ENCODE peak calls at places on chromosome 15, in seven cellular contexts. H is heart left ventricle, T is IMR-90, R is HCT116, S is breast epithelium, Y is fibroblast of lung, Z is cardiac muscle cell. L is an unnamed sample.

GRCh38 chr15:101308604-101309435 is 13.8 kb upstream of the SNRPA1 start:
- DNase-seq in Y (no peak), H (peak; percentile 3), S (no peak), Z (no peak), R (no peak), T (no peak), L (no peak)

GRCh38 chr15:80207887-80208286 is 44.1 kb downstream of the CTXND1 start:
- DNase-seq in Y (peak; percentile 56), S (no peak), Z (peak; percentile 70), H (no peak), T (no peak), R (no peak), L (no peak)

GRCh38 chr15:64622410-64623260 is 152.8 kb downstream of the RBPMS2 start:
- DNase-seq in Y (no peak), Z (no peak), T (no peak), H (no peak), R (no peak), S (no peak), L (no peak)

GRCh38 chr15:40052604-40053003 is 13.6 kb upstream of the SRP14 start:
- DNase-seq in Z (no peak), Y (no peak), H (no peak), T (no peak), R (no peak), S (no peak), L (no peak)

GRCh38 chr15:85750807-85751730 is 43.7 kb downstream of the KLHL25 start:
- DNase-seq in T (no peak), R (no peak), H (no peak), Z (peak; percentile 52), S (peak; percentile 18), Y (peak; percentile 14), L (peak; percentile 60)

GRCh38 chr15:84911879-84912660 is 27.6 kb downstream of the SLC28A1 start:
- DNase-seq in T (peak; percentile 99), Z (peak; percentile 100), Y (peak; percentile 96), R (peak; percentile 71), S (peak; percentile 89), H (peak; percentile 93), L (peak; percentile 95)

GRCh38 chr15:92018535-92019239 is 165.2 kb downstream of the SLCO3A1 start:
- DNase-seq in Y (no peak), Z (no peak), R (no peak), S (no peak), T (no peak), H (no peak), L (no peak)

GRCh38 chr15:91208366-91208765 is 108.3 kb downstream of the SV2B start:
- DNase-seq in R (no peak), H (no peak), Z (no peak), T (no peak), S (no peak), Y (no peak), L (no peak)

GRCh38 chr15:75449585-75450306 is 1.7 kb downstream of the SIN3A start:
- DNase-seq in H (no peak), Z (no peak), T (no peak), S (no peak), R (no peak), Y (no peak), L (peak; percentile 23)

GRCh38 chr15:51132384-51133139 is 37.9 kb upstream of the TNFAIP8L3 start:
- DNase-seq in T (peak; percentile 96), Z (peak; percentile 95), Y (peak; percentile 98), H (no peak), S (no peak), R (peak; percentile 15), L (peak; percentile 74)

GRCh38 chr15:80317389-80318169 is 65.6 kb upstream of the CTXND1 start:
- DNase-seq in S (peak; percentile 22), R (no peak), H (no peak), Y (peak; percentile 96), Z (peak; percentile 87), T (peak; percentile 98), L (no peak)

GRCh38 chr15:64681424-64682024 is 93.9 kb downstream of the RBPMS2 start:
- DNase-seq in S (no peak), Z (peak; percentile 72), R (peak; percentile 61), T (peak; percentile 65), Y (peak; percentile 67), H (no peak), L (peak; percentile 46)

GRCh38 chr15:63551400-63551799 is 45.8 kb upstream of the FBXL22 start:
- DNase-seq in Y (peak; percentile 78), T (peak; percentile 85), R (no peak), Z (peak; percentile 68), H (no peak), S (no peak), L (no peak)

GRCh38 chr15:29921130-29921601 is 98.9 kb upstream of the TJP1 start:
- DNase-seq in T (no peak), Y (no peak), Z (no peak), R (peak; percentile 59), S (no peak), H (no peak), L (no peak)

GRCh38 chr15:84598250-84598649 is 2.6 kb upstream of the ZSCAN2 start:
- DNase-seq in H (no peak), S (no peak), Y (no peak), Z (no peak), R (no peak), T (peak; percentile 24), L (no peak)

GRCh38 chr15:79615754-79616153 is 183.6 kb downstream of the MINAR1 start:
- DNase-seq in T (no peak), R (no peak), Z (no peak), S (no peak), Y (no peak), H (peak; percentile 25), L (no peak)

GRCh38 chr15:79956354-79956939 is 14.5 kb downstream of the BCL2A1 start:
- DNase-seq in T (no peak), R (no peak), H (no peak), S (no peak), Y (peak; percentile 31), Z (no peak), L (no peak)

GRCh38 chr15:45123397-45123796 is 6.3 kb downstream of the DUOXA1 start:
- DNase-seq in R (no peak), T (no peak), H (no peak), Z (no peak), S (no peak), Y (no peak), L (no peak)
- H3K36me3 ChIP-seq in R (no peaks in the 10 kb centered on the region), T (no peaks in the 10 kb centered on the region), H (no peaks in the 10 kb centered on the region), Z (no peaks in the 10 kb centered on the region), S (no peaks in the 10 kb centered on the region), Y (no peaks in the 10 kb centered on the region), L (no peaks in the 10 kb centered on the region)

GRCh38 chr15:25775317-25775912 is 87.7 kb downstream of the ATP10A start:
- DNase-seq in R (no peak), T (peak; percentile 82), Z (peak; percentile 53), H (peak; percentile 77), Y (peak; percentile 72), S (no peak), L (no peak)
- H3K27ac ChIP-seq in R (no peak overlapping the region), T (peak overlapping the region; percentile 0), Z (no peak overlapping the region), H (no peak overlapping the region), Y (peak overlapping the region; percentile 70), S (no peak overlapping the region), L (no peak overlapping the region)

DNA sequence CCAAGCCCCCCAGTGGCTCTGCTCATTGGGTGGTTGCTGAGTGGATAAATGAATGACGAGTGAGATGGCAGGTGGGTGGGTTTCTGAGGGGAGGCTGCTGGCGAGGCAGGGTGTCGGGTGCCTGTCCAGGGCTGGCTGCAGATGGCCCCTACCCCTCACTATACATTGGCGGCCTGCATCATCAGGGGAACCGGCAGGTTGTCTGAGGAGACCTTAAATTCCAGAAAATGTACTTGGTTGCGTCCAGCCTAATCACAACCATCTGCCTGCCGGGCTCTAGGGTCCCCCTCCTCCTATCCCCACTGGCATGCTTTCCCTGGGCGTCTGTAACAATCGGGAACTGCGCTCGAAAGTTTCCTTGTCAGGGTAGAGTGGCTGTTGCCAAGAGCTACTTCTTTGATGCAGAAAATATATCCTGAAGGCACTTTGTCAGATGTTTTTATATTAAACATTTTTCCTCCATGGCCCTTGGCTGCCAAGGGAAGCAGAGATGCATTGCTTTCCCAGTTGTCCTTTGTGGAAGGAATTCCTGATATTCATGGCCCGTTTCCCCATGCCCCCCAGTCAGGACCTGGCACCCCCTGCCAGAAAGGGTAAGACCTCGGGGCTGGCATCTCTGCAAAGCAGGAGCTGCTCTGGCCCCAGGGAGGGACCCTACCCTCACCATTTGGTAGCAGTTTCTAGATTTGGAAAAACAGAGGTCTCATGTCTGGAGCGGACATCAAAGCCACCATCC is 22.9 kb downstream of the SMAD6 start:
- DNase-seq in T (no peak), R (no peak), S (no peak), Y (no peak), H (no peak), Z (no peak), L (no peak)
- H3K4me1 ChIP-seq in T (peaks cover 23% of the 10 kb centered on the region), R (peaks cover 67% of the 10 kb centered on the region), S (peaks cover 5% of the 10 kb centered on the region), Y (peaks cover 10% of the 10 kb centered on the region), H (no peaks in the 10 kb centered on the region), Z (peaks cover 42% of the 10 kb centered on the region), L (peaks cover 6% of the 10 kb centered on the region)

GRCh38 chr15:61974759-61975158 is 85.5 kb downstream of the VPS13C start:
- DNase-seq in Y (no peak), Z (no peak), H (no peak), R (peak; percentile 8), S (no peak), T (peak; percentile 50), L (no peak)
- H3K36me3 ChIP-seq in Y (peaks cover 2% of the 10 kb centered on the region), Z (peaks cover 44% of the 10 kb centered on the region), H (peaks cover 85% of the 10 kb centered on the region), R (no peaks in the 10 kb centered on the region), S (peaks cover 9% of the 10 kb centered on the region), T (peaks cover 6% of the 10 kb centered on the region), L (peaks cover 3% of the 10 kb centered on the region)

GRCh38 chr15:93111451-93111850 is 22.4 kb upstream of the RGMA start:
- DNase-seq in T (no peak), Y (no peak), Z (no peak), R (no peak), H (no peak), S (no peak), L (no peak)
- H3K27ac ChIP-seq in T (no peak overlapping the region), Y (no peak overlapping the region), Z (no peak overlapping the region), R (no peak overlapping the region), H (no peak overlapping the region), S (no peak overlapping the region), L (no peak overlapping the region)

GRCh38 chr15:44300567-44300966 is 12.0 kb downstream of the GOLM2 start:
- DNase-seq in Y (no peak), H (no peak), S (no peak), T (no peak), R (no peak), Z (no peak), L (no peak)
- H3K4me1 ChIP-seq in Y (peaks cover 7% of the 10 kb centered on the region), H (peaks cover 35% of the 10 kb centered on the region), S (no peaks in the 10 kb centered on the region), T (peaks cover 7% of the 10 kb centered on the region), R (peaks cover 25% of the 10 kb centered on the region), Z (peaks cover 5% of the 10 kb centered on the region), L (no peaks in the 10 kb centered on the region)

DNA sequence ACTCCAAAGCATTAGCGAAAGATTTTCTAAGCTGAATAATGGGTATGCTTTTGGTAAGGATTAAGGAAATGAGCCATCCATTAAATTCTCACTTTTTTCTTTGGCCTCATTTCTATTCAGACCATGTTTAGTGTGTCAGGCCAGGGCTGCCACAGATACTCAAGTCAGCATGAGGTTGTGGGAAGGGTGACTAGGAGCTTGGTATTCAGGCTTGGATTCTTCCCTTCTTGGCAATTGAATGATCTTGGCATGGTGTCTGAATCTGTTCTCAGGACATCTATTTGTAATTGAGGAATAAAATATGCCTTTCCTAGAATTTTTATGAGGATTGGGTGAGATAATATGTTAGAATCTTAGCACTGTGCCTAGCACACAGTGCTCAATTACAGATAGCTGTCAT is 11.2 kb downstream of the CCNB2 start:
- DNase-seq in Y (no peak), S (no peak), R (no peak), Z (peak; percentile 7), T (peak; percentile 35), H (no peak), L (no peak)
- H3K36me3 ChIP-seq in Y (peaks cover 7% of the 10 kb centered on the region), S (no peaks in the 10 kb centered on the region), R (peaks cover 69% of the 10 kb centered on the region), Z (peaks cover 21% of the 10 kb centered on the region), T (peaks cover 11% of the 10 kb centered on the region), H (no peaks in the 10 kb centered on the region), L (no peaks in the 10 kb centered on the region)

GRCh38 chr15:77013786-77014136 is 18.8 kb downstream of the PSTPIP1 start:
- DNase-seq in R (peak; percentile 24), H (no peak), S (no peak), T (no peak), Y (no peak), Z (no peak), L (no peak)
- H3K27ac ChIP-seq in R (no peak overlapping the region), H (no peak overlapping the region), S (no peak overlapping the region), T (no peak overlapping the region), Y (no peak overlapping the region), Z (no peak overlapping the region), L (no peak overlapping the region)